ENCODE peak calls at places on chromosomes 4 and X, in eight cellular contexts. J is naive thymus-derived CD8-positive, alpha-beta T cell; A is HFF-Myc; O is EL; R is cerebellar cortex; X is H4; U is A172; D is iPS-NIHi11. F is an unnamed sample.

GRCh38 chr4:155529761-155530160 is 136.9 kb upstream of the GUCY1A1 start:
- DNase-seq in R (no peak), A (no peak), D (no peak), O (no peak), J (no peak), X (no peak), U (no peak), F (no peak)

GRCh38 chr4:174538123-174538875 is 16.0 kb upstream of the HPGD start:
- DNase-seq in R (no peak), X (peak; percentile 13), A (no peak), U (no peak), O (no peak), D (no peak), J (no peak), F (no peak)

GRCh38 chr4:152999376-153000067 is 63.4 kb downstream of the FHDC1 start:
- DNase-seq in R (peak; percentile 69), A (no peak), X (no peak), U (no peak), O (no peak), D (no peak), J (no peak), F (no peak)

GRCh38 chr4:111959202-111959601 is 186.1 kb upstream of the FAM241A start:
- DNase-seq in X (peak; percentile 26), D (no peak), O (peak; percentile 88), A (peak; percentile 82), U (peak; percentile 69), J (no peak), R (no peak), F (peak; percentile 49)

GRCh38 chrX:124300412-124300811 is 32.0 kb upstream of the TEX13D start:
- DNase-seq in O (no peak), R (no peak), U (no peak), A (no peak), D (no peak), X (no peak), J (no peak), F (peak; percentile 1)

GRCh38 chrX:84133023-84133422 is 55.0 kb downstream of the RPS6KA6 start:
- DNase-seq in U (no peak), X (no peak), J (no peak), O (peak; percentile 56), A (no peak), R (no peak), D (no peak), F (no peak)

GRCh38 chr4:124414641-124415040 is 297.9 kb downstream of the ANKRD50 start:
- DNase-seq in U (no peak), X (no peak), R (no peak), D (no peak), J (no peak), A (no peak), O (peak; percentile 49), F (no peak)

GRCh38 chrX:154653048-154653401 is 354 bp downstream of the CTAG2 start:
- DNase-seq in O (no peak), U (no peak), R (no peak), D (no peak), A (no peak), J (no peak), X (no peak), F (no peak)

GRCh38 chr4:38634047-38634759 is 29.8 kb upstream of the KLF3 start:
- DNase-seq in O (no peak), U (no peak), A (no peak), X (no peak), D (no peak), J (no peak), R (no peak), F (no peak)

GRCh38 chrX:134600714-134601113 is 57.6 kb downstream of the PLAC1 start:
- DNase-seq in D (no peak), R (no peak), X (peak; percentile 74), J (no peak), O (peak; percentile 61), U (no peak), A (no peak), F (peak; percentile 37)

GRCh38 chr4:171851295-171851694 is 38.1 kb downstream of the GALNTL6 start:
- DNase-seq in X (no peak), J (no peak), A (no peak), U (no peak), D (no peak), O (no peak), R (no peak), F (no peak)

GRCh38 chrX:40108959-40109287 is 11.2 kb upstream of the BCOR start:
- DNase-seq in D (peak; percentile 38), U (peak; percentile 62), O (peak; percentile 70), A (no peak), R (no peak), X (peak; percentile 58), J (peak; percentile 58), F (peak; percentile 86)

GRCh38 chr4:74793757-74794340 is 474 bp downstream of the BTC start:
- DNase-seq in O (peak; percentile 25), R (no peak), U (no peak), D (peak; percentile 85), J (no peak), X (peak; percentile 19), A (no peak), F (peak; percentile 48)

GRCh38 chr4:185408432-185408831 is 11.8 kb downstream of the ANKRD37 start:
- DNase-seq in R (no peak), X (no peak), O (no peak), D (no peak), A (no peak), J (no peak), U (no peak), F (no peak)

GRCh38 chrX:155216940-155217450 is 735 bp downstream of the VBP1 start:
- DNase-seq in O (no peak), D (peak; percentile 3), X (no peak), R (no peak), A (no peak), U (peak; percentile 24), J (no peak), F (no peak)

GRCh38 chr4:25856756-25857155 is 6.0 kb downstream of the SEL1L3 start:
- DNase-seq in O (no peak), J (no peak), U (no peak), A (no peak), R (peak; percentile 13), D (no peak), X (no peak), F (no peak)

GRCh38 chr4:40214038-40214437 is 17.2 kb downstream of the RHOH start:
- DNase-seq in A (no peak), O (no peak), X (no peak), J (peak; percentile 80), U (no peak), R (no peak), D (no peak), F (no peak)

GRCh38 chr4:78864405-78865024 is 74.7 kb downstream of the PAQR3 start:
- DNase-seq in A (peak; percentile 73), J (peak; percentile 24), D (peak; percentile 51), O (peak; percentile 74), R (peak; percentile 76), U (peak; percentile 53), X (peak; percentile 59), F (peak; percentile 14)

GRCh38 chrX:9349572-9350259 is 115.1 kb upstream of the TBL1X start:
- DNase-seq in O (peak; percentile 61), J (no peak), R (peak; percentile 36), D (no peak), U (peak; percentile 65), X (peak; percentile 19), A (no peak), F (peak; percentile 41)

GRCh38 chr4:80407246-80407645 is 71.7 kb downstream of the CFAP299 start:
- DNase-seq in X (no peak), J (no peak), U (peak; percentile 3), O (peak; percentile 71), A (peak; percentile 50), D (no peak), R (peak; percentile 88), F (no peak)

GRCh38 chrX:40299502-40300118 is 201.9 kb upstream of the BCOR start:
- DNase-seq in D (no peak), X (no peak), O (no peak), U (no peak), R (no peak), A (no peak), J (no peak), F (no peak)